ENCODE peak calls at places on chromosomes 5 and 9, in five cellular contexts. G is H54, Y is adrenal gland, X is ovary, L is tibial nerve. U is an unnamed sample.

GRCh38 chr9:31715250-31715649 is 669.2 kb upstream of the ACO1 start:
- DNase-seq in G (no peak), Y (no peak), X (no peak), L (no peak), U (no peak)

GRCh38 chr5:56422060-56422762 is 189.1 kb upstream of the ANKRD55 start:
- DNase-seq in G (no peak), Y (no peak), X (no peak), L (no peak), U (peak)

GRCh38 chr5:56202483-56202882 is 30.6 kb downstream of the ANKRD55 start:
- DNase-seq in G (no peak), Y (no peak), X (no peak), L (no peak), U (no peak)

GRCh38 chr9:95125652-95126051 is 191.9 kb downstream of the FANCC start:
- DNase-seq in G (no peak), Y (no peak), X (no peak), L (no peak), U (no peak)

GRCh38 chr5:30808996-30809395 is 384.5 kb upstream of the CDH6 start:
- DNase-seq in G (no peak), Y (no peak), X (no peak), L (no peak), U (no peak)

GRCh38 chr9:14148501-14149103 is 165.3 kb downstream of the NFIB start:
- DNase-seq in G (no peak), Y (no peak), X (no peak), L (no peak), U (no peak)

GRCh38 chr9:136015656-136016055 is 54.5 kb upstream of the UBAC1 start:
- DNase-seq in G (no peak), Y (no peak), X (peak), L (no peak), U (peak)

GRCh38 chr5:156367602-156368001 is 40.6 kb downstream of the SGCD start:
- DNase-seq in G (no peak), Y (peak), X (no peak), L (no peak), U (no peak)

GRCh38 chr9:124756011-124756410 is 15.1 kb downstream of the NR6A1 start:
- DNase-seq in G (no peak), Y (no peak), X (no peak), L (no peak), U (no peak)

GRCh38 chr9:33447404-33448158 is at the start of gene AQP3:
- DNase-seq in G (no peak), Y (peak), X (peak), L (peak), U (peak)
- TF ChIP-seq POLR2A in G (no peak), Y (no peak), X (no peak), L (no peak), U (no peak)

DNA sequence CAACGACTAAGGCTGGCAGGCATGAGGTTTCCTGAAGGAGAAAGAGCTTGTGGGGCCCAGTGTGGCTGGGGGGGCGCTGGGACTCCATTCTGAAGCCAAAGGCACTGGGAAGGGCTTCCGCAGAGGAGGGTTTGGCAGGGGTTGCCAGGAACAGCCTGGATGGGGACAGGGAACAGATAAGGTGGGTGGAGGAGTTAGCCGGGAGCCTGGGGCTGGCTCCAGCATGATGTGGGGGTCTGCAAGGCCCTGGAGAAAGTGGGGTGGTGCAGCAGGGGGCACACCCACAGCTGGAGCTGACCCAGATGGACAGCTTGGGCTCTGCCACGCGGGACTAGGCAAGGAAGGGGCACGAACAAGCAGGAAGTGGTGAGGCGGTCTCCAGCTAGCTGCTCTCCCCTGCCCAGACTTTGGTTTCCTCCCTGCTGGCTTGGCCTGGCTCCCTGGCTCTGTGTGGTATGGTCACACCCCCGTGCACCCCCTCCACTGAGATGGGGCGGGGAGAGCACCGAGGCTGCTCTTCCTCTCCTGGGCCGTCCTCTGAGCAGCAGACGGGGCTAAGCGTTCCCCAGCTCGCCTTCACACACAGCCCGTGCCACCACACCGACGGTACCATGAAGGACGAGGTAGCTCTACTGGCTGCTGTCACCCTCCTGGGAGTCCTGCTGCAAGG is at the start of gene LTC4S:
- DNase-seq in G (no peak), Y (peak), X (peak), L (no peak), U (peak)
- TF ChIP-seq POLR2A in G (no peak), Y (peak), X (no peak), L (no peak), U (no peak)

GRCh38 chr5:157743163-157744054 is at the start of gene LSM11:
- DNase-seq in G (peak), Y (peak), X (peak), L (peak), U (peak)
- TF ChIP-seq POLR2A in G (peak), Y (peak), X (no peak), L (no peak), U (peak)

DNA sequence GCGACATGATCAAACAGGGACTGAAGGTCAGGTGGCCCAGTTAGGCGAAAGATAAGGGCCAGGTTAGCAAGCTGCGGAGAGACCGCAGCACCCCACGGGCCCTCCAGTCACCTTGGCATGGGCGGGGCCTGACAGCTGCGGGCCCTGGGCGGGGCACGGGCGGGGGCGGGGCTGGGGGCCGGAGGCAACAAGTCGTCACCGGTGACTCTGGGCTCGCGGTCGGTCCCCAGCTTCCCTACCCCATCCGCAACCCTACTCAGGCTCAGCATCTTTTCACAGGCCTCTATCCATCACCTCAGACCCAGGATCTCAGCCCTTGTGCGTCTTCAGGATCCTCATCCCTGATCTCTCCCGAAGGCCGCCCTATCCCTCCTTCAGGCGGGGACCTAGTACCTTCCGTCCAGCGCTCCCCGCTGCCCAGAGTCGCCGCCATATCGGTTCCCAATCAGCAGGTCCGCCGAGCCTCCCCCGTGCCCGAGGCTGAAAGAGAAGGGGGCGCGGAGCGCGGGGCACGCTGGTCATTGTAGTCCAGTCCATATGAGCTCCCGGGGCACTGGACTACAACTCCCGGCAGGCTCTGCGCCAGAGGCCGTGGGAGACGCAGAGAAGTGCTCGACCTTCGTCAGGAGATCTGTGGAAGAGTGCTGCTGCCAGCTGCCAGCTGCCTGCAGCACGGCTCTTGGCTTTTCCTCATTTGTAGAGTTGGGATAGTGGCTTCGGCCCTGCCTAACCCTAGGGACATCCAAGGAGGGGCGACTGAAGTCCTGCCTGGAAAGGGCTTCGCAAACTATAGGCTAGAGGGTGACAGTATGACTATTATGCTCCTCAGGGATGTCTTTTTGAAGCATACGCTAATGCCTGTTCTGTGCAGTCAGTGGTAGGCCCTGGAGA is at the start of gene DNAJC18:
- DNase-seq in G (peak), Y (peak), X (peak), L (peak), U (peak)
- TF ChIP-seq POLR2A in G (peak), Y (peak), X (peak), L (peak), U (peak)

GRCh38 chr5:177509361-177509951 is at the start of gene DOK3:
- DNase-seq in G (no peak), Y (no peak), X (peak), L (no peak), U (no peak)
- TF ChIP-seq POLR2A in G (no peak), Y (no peak), X (no peak), L (no peak), U (no peak)

DNA sequence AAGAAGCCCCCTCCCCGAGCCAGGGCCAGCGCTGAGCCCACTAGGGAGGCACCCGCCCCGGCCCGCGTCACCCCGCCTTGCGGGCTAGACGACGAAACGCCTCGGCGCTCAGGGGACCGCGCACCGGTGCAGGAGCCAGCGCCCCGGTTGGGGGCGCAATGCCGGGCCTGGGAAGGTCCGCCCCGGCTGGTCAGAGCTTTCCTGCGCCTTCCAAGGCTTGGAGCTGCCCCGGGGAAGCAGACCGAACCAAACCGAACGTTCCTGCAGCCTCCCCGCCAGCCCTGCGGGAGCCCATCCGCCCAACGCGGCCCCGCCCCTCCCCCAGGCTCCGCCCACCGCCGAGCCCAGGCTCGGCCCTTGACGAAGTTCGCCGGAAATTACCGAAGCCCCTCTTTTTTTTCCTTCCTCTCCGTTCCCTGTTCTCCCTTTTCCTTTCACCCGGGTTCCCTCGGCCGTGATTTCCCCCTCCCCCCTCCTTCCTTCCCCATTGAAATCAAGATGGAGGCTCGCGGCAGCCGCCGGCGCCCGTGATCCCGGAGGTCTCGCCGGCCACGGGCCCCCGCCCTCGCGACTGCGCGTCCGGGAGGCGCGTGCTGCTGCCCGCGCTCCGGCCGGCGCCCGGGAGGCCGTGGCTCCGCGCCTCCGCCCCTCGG is at the start of gene TRIO:
- DNase-seq in G (peak), Y (peak), X (peak), L (peak), U (peak)
- TF ChIP-seq POLR2A in G (peak), Y (peak), X (peak), L (peak), U (peak)

GRCh38 chr5:102682102-102682647 is 72.9 kb upstream of the PAM start:
- DNase-seq in G (no peak), Y (no peak), X (no peak), L (no peak), U (no peak)
- TF ChIP-seq POLR2A in G (no peak), Y (no peak), X (no peak), L (no peak), U (no peak)